ENCODE peak calls at places on chromosomes 1 and 21, in eight cellular contexts. F is Right ventricle myocardium superior, A is T-cell, Y is GM12864, C is NCI-H146, X is heart left ventricle, H is cardiac fibroblast, N is left ventricle myocardium superior. L is an unnamed sample.

GRCh38 chr1:93822710-93823425 is 56.1 kb downstream of the DNTTIP2 start:
- DNase-seq in F (no peak), A (no peak), Y (no peak), C (no peak), X (no peak), H (no peak), N (no peak), L (no peak)

GRCh38 chr1:16385659-16386453 is 18.8 kb downstream of the SZRD1 start:
- DNase-seq in F (peak; percentile 20), A (no peak), Y (no peak), C (no peak), X (no peak), H (no peak), N (no peak), L (no peak)

GRCh38 chr1:98502937-98503336 is 158.6 kb upstream of the SNX7 start:
- DNase-seq in F (no peak), A (no peak), Y (no peak), C (no peak), X (no peak), H (no peak), N (no peak), L (no peak)

GRCh38 chr21:41610042-41610839 is 102.3 kb upstream of the TMPRSS2 start:
- DNase-seq in F (peak; percentile 65), A (no peak), Y (no peak), C (peak; percentile 60), X (peak; percentile 37), H (peak; percentile 75), N (peak; percentile 62), L (no peak)

GRCh38 chr1:168923521-168924136 is 182.9 kb upstream of the ATP1B1 start:
- DNase-seq in F (no peak), A (no peak), Y (no peak), C (no peak), X (no peak), H (peak; percentile 11), N (no peak), L (no peak)

GRCh38 chr1:10610901-10611600 is 136.3 kb downstream of the PEX14 start:
- DNase-seq in F (no peak), A (no peak), Y (no peak), C (no peak), X (no peak), H (peak; percentile 37), N (no peak), L (no peak)

GRCh38 chr1:36239941-36240637 is 15.8 kb downstream of the THRAP3 start:
- DNase-seq in F (peak; percentile 55), A (no peak), Y (no peak), C (peak; percentile 36), X (peak; percentile 63), H (peak; percentile 68), N (peak; percentile 49), L (no peak)

GRCh38 chr1:153775432-153776311 is 465 bp downstream of the SLC27A3 start:
- DNase-seq in F (peak; percentile 82), A (peak; percentile 46), Y (no peak), C (peak; percentile 91), X (peak; percentile 70), H (peak; percentile 60), N (peak; percentile 80), L (no peak)

GRCh38 chr1:213560226-213560625 is 427.5 kb upstream of the PROX1 start:
- DNase-seq in F (no peak), A (no peak), Y (no peak), C (no peak), X (no peak), H (no peak), N (no peak), L (no peak)

GRCh38 chr1:91383461-91383860 is 21.2 kb downstream of the HFM1 start:
- DNase-seq in F (no peak), A (no peak), Y (no peak), C (no peak), X (no peak), H (peak; percentile 12), N (no peak), L (no peak)